ENCODE peak calls at places on chromosomes 1 and 21, in ten cellular contexts. J is breast epithelium; Z is EH; I is caudate nucleus; O is HFF-Myc; T is retina; G is activated CD8-positive, alpha-beta memory T cell treated with anti-CD3 and anti-CD28 coated beads for 48 hours; F is A549; U is naive B cell; N is GM06990. M is an unnamed sample.

GRCh38 chr1:165666152-165666551 is 32.2 kb downstream of the ALDH9A1 start:
- DNase-seq in T (no peak), N (no peak), O (no peak), J (no peak), F (no peak), Z (peak), U (no peak), G (no peak), I (no peak), M (no peak)

GRCh38 chr1:17966341-17966740 is 141.3 kb upstream of the IGSF21 start:
- DNase-seq in N (no peak), I (peak), G (no peak), Z (no peak), F (no peak), O (no peak), U (no peak), T (no peak), J (no peak), M (no peak)

GRCh38 chr1:28159243-28159642 is 17.2 kb downstream of the PTAFR start:
- DNase-seq in N (no peak), I (no peak), G (no peak), T (no peak), Z (no peak), U (no peak), F (no peak), O (no peak), J (no peak), M (no peak)

GRCh38 chr1:1270813-1271212 is 2.8 kb downstream of the UBE2J2 start:
- DNase-seq in T (no peak), N (no peak), U (no peak), F (no peak), O (no peak), Z (peak), I (no peak), J (no peak), G (no peak), M (no peak)

GRCh38 chr1:70034403-70034802 is 171.0 kb downstream of the LRRC40 start:
- DNase-seq in U (no peak), N (no peak), T (no peak), G (no peak), I (no peak), J (no peak), O (peak), Z (peak), F (peak), M (no peak)

GRCh38 chr1:82464362-82464931 is 663.7 kb downstream of the ADGRL2 start:
- DNase-seq in Z (no peak), O (no peak), U (no peak), G (no peak), N (no peak), F (no peak), J (no peak), T (no peak), I (no peak), M (no peak)

GRCh38 chr1:29416267-29416666 is 179.9 kb downstream of the PTPRU start:
- DNase-seq in G (no peak), J (no peak), O (no peak), T (no peak), Z (no peak), N (no peak), U (no peak), F (peak), I (no peak), M (no peak)

GRCh38 chr1:98467584-98467983 is 193.9 kb upstream of the SNX7 start:
- DNase-seq in I (no peak), T (no peak), F (no peak), U (no peak), O (no peak), Z (no peak), G (no peak), J (no peak), N (no peak), M (no peak)

GRCh38 chr1:155083865-155084721 is 5.5 kb downstream of the EFNA3 start:
- DNase-seq in Z (peak), O (no peak), G (no peak), U (no peak), T (no peak), I (peak), F (peak), N (no peak), J (peak), M (no peak)

GRCh38 chr1:10968411-10968826 is 44.0 kb upstream of the TARDBP start:
- DNase-seq in G (no peak), J (no peak), O (no peak), N (peak), T (no peak), F (no peak), Z (no peak), I (peak), U (no peak), M (no peak)

GRCh38 chr1:5611855-5612254 is 380.4 kb downstream of the NPHP4 start:
- DNase-seq in G (no peak), U (no peak), F (no peak), T (no peak), O (no peak), Z (no peak), N (no peak), I (no peak), J (no peak), M (no peak)

GRCh38 chr21:34679056-34679455 is 10.3 kb downstream of the CLIC6 start:
- DNase-seq in O (no peak), N (no peak), J (no peak), G (no peak), Z (no peak), I (no peak), T (no peak), U (no peak), F (no peak), M (no peak)

GRCh38 chr1:157359309-157360020 is 192.8 kb downstream of the FCRL5 start:
- DNase-seq in U (no peak), G (no peak), J (no peak), O (no peak), Z (peak), I (no peak), F (no peak), N (no peak), T (no peak), M (no peak)

GRCh38 chr1:177945943-177946650 is 23.8 kb downstream of the SEC16B start:
- DNase-seq in Z (peak), O (no peak), N (no peak), I (peak), J (no peak), F (peak), T (peak), G (peak), U (no peak), M (no peak)

GRCh38 chr1:200912737-200913407 is 18.2 kb downstream of the INAVA start:
- DNase-seq in J (no peak), I (no peak), U (no peak), F (no peak), G (no peak), N (no peak), O (no peak), Z (no peak), T (no peak), M (no peak)

GRCh38 chr1:64686828-64687724 is 57.8 kb upstream of the RAVER2 start:
- DNase-seq in I (no peak), J (no peak), Z (peak), G (no peak), N (no peak), U (peak), O (no peak), T (peak), F (peak), M (peak)

GRCh38 chr1:20555025-20555757 is 2.8 kb downstream of the FAM43B start:
- DNase-seq in G (no peak), N (no peak), F (no peak), T (no peak), I (peak), Z (no peak), O (no peak), J (no peak), U (no peak), M (no peak)

GRCh38 chr1:18676431-18676830 is 45.8 kb downstream of the PAX7 start:
- DNase-seq in Z (peak), U (no peak), T (no peak), J (no peak), I (no peak), N (no peak), F (no peak), O (no peak), G (no peak), M (no peak)

GRCh38 chr1:110746644-110747259 is 72.0 kb upstream of the KCNA3 start:
- DNase-seq in J (no peak), N (no peak), G (no peak), I (no peak), Z (peak), O (peak), U (peak), F (peak), T (peak), M (peak)

GRCh38 chr1:11180342-11180744 is 8.8 kb upstream of the ANGPTL7 start:
- DNase-seq in T (no peak), U (no peak), N (no peak), Z (peak), F (no peak), I (no peak), G (no peak), O (peak), J (no peak), M (no peak)

GRCh38 chr1:46526689-46527291 is 24.7 kb downstream of the KNCN start:
- DNase-seq in T (no peak), U (no peak), Z (no peak), O (no peak), G (no peak), N (no peak), J (no peak), I (no peak), F (no peak), M (no peak)

GRCh38 chr1:227887697-227888403 is 59.9 kb downstream of the WNT9A start:
- DNase-seq in I (no peak), T (peak), F (no peak), N (no peak), Z (peak), J (no peak), G (no peak), O (no peak), U (peak), M (peak)

GRCh38 chr1:85361106-85361505 is 84.7 kb upstream of the BCL10 start:
- DNase-seq in T (no peak), J (no peak), Z (peak), F (no peak), G (no peak), O (no peak), I (no peak), N (no peak), U (no peak), M (no peak)